ENCODE peak calls at places on chromosomes 13 and 19, in ten cellular contexts. K is activated CD8-positive, alpha-beta T cell treated with anti-CD3 and anti-CD28 coated beads for 36 hours; V is dorsolateral prefrontal cortex; P is suprapubic skin; Z is BJ; T is Peyer's patch; I is CD8-positive, alpha-beta T cell; L is activated B cell treated with CpG ODN at 0.5 μM for 24 hours; O is Calu3; N is colonic mucosa. S is an unnamed sample.

GRCh38 chr13:114173261-114173660 is 5.8 kb upstream of the CFAP97D2 start:
- DNase-seq in K (no peak), V (no peak), P (no peak), Z (no peak), T (no peak), I (no peak), L (no peak), O (no peak), N (no peak), S (no peak)

GRCh38 chr19:46898731-46899130 is 37.9 kb downstream of the ARHGAP35 start:
- DNase-seq in K (no peak), V (no peak), P (no peak), Z (no peak), T (no peak), I (no peak), L (no peak), O (no peak), N (no peak), S (no peak)

GRCh38 chr13:44758595-44759221 is 182.6 kb upstream of the TSC22D1 start:
- DNase-seq in K (peak; percentile 31), V (no peak), P (no peak), Z (peak; percentile 47), T (no peak), I (no peak), L (no peak), O (peak; percentile 38), N (peak; percentile 59), S (no peak)

GRCh38 chr13:26474286-26474685 is 83.2 kb upstream of the WASF3 start:
- DNase-seq in K (no peak), V (no peak), P (no peak), Z (no peak), T (peak; percentile 19), I (no peak), L (no peak), O (no peak), N (no peak), S (no peak)

GRCh38 chr19:18340237-18340989 is at the start of gene PGPEP1:
- DNase-seq in K (peak; percentile 63), V (peak; percentile 62), P (peak; percentile 83), Z (no peak), T (peak; percentile 85), I (peak; percentile 37), L (peak; percentile 70), O (peak; percentile 77), N (peak; percentile 83), S (peak; percentile 56)

GRCh38 chr19:42563352-42564210 is 31.1 kb downstream of the CEACAM8 start:
- DNase-seq in K (peak; percentile 36), V (no peak), P (no peak), Z (no peak), T (no peak), I (no peak), L (no peak), O (peak; percentile 54), N (peak; percentile 40), S (no peak)

GRCh38 chr19:40512473-40513344 is 45.9 kb downstream of the SPTBN4 start:
- DNase-seq in K (no peak), V (no peak), P (no peak), Z (no peak), T (no peak), I (no peak), L (no peak), O (no peak), N (no peak), S (peak; percentile 35)

GRCh38 chr19:8404391-8405151 is 8.5 kb upstream of the MARCHF2 start:
- DNase-seq in K (no peak), V (no peak), P (no peak), Z (no peak), T (no peak), I (no peak), L (no peak), O (no peak), N (no peak), S (no peak)

GRCh38 chr13:59356607-59357006 is 807.1 kb downstream of the DIAPH3 start:
- DNase-seq in K (no peak), V (no peak), P (no peak), Z (no peak), T (no peak), I (no peak), L (no peak), O (no peak), N (no peak), S (no peak)

GRCh38 chr13:109836629-109837607 is 50.5 kb upstream of the IRS2 start:
- DNase-seq in K (no peak), V (no peak), P (no peak), Z (no peak), T (peak; percentile 69), I (no peak), L (no peak), O (peak; percentile 12), N (peak; percentile 69), S (no peak)

GRCh38 chr13:73401769-73402168 is 343.0 kb downstream of the KLF5 start:
- DNase-seq in K (no peak), V (no peak), P (no peak), Z (no peak), T (no peak), I (no peak), L (no peak), O (no peak), N (no peak), S (no peak)

GRCh38 chr19:11356676-11357550 is 1.7 kb downstream of the PLPPR2 start:
- DNase-seq in K (no peak), V (no peak), P (no peak), Z (no peak), T (no peak), I (no peak), L (no peak), O (no peak), N (no peak), S (no peak)

GRCh38 chr13:18953139-18953930 is 228.3 kb downstream of the TUBA3C start:
- DNase-seq in K (no peak), V (no peak), P (no peak), Z (no peak), T (no peak), I (no peak), L (no peak), O (no peak), N (no peak), S (no peak)

GRCh38 chr19:34722353-34722752 is 11.7 kb upstream of the ZNF181 start:
- DNase-seq in K (no peak), V (no peak), P (no peak), Z (no peak), T (no peak), I (no peak), L (no peak), O (no peak), N (no peak), S (no peak)

GRCh38 chr19:3543150-3544053 is 4.4 kb downstream of the TEKTIP1 start:
- DNase-seq in K (no peak), V (peak; percentile 77), P (peak; percentile 78), Z (no peak), T (no peak), I (no peak), L (no peak), O (no peak), N (no peak), S (no peak)

GRCh38 chr19:1609680-1610474 is 4.6 kb upstream of the UQCR11 start:
- DNase-seq in K (no peak), V (no peak), P (no peak), Z (no peak), T (no peak), I (no peak), L (no peak), O (no peak), N (no peak), S (no peak)

GRCh38 chr13:41284512-41285288 is 21.3 kb upstream of the MTRF1 start:
- DNase-seq in K (no peak), V (no peak), P (no peak), Z (peak; percentile 92), T (no peak), I (no peak), L (no peak), O (peak; percentile 63), N (no peak), S (no peak)

GRCh38 chr13:30892966-30893365 is 13.1 kb upstream of the MEDAG start:
- DNase-seq in K (peak; percentile 45), V (no peak), P (peak; percentile 89), Z (no peak), T (no peak), I (no peak), L (no peak), O (peak; percentile 51), N (no peak), S (peak; percentile 21)
- TF ChIP-seq CTCF in K (peak; percentile 39), V (no peak), P (peak; percentile 26), Z (peak; percentile 70), T (no peak), I (no peak), L (no peak), O (peak; percentile 21), N (no peak), S (peak; percentile 59)

GRCh38 chr19:16660763-16661479 is at the start of gene TMEM38A:
- DNase-seq in K (peak; percentile 27), V (no peak), P (peak; percentile 79), Z (no peak), T (peak; percentile 71), I (peak; percentile 36), L (peak; percentile 66), O (peak; percentile 60), N (peak; percentile 58), S (peak; percentile 34)

GRCh38 chr19:16659464-16659831 is 496 bp downstream of the SMIM7 start:
- DNase-seq in K (no peak), V (no peak), P (no peak), Z (no peak), T (no peak), I (no peak), L (no peak), O (no peak), N (no peak), S (no peak)

GRCh38 chr19:16661480-16662034 is 618 bp downstream of the TMEM38A start:
- DNase-seq in K (peak; percentile 34), V (no peak), P (peak; percentile 80), Z (no peak), T (peak; percentile 56), I (no peak), L (peak; percentile 27), O (peak; percentile 6), N (peak; percentile 41), S (peak; percentile 17)

GRCh38 chr19:16657384-16657783 is 2.6 kb downstream of the SMIM7 start:
- DNase-seq in K (no peak), V (no peak), P (no peak), Z (no peak), T (no peak), I (no peak), L (no peak), O (no peak), N (no peak), S (no peak)

GRCh38 chr19:16659832-16660708 is at the start of gene SMIM7:
- DNase-seq in K (peak; percentile 98), V (peak; percentile 98), P (peak; percentile 99), Z (peak; percentile 90), T (peak; percentile 98), I (peak; percentile 99), L (peak; percentile 96), O (peak; percentile 96), N (peak; percentile 98), S (peak; percentile 97)
- TF ChIP-seq CTCF in K (no peak), V (peak; percentile 60), P (no peak), Z (peak; percentile 29), T (no peak), I (no peak), L (no peak), O (no peak), N (no peak), S (no peak)

GRCh38 chr19:44954649-44955499 is at the start of gene CLPTM1:
- DNase-seq in K (peak; percentile 97), V (peak; percentile 94), P (peak; percentile 98), Z (peak; percentile 73), T (peak; percentile 97), I (peak; percentile 98), L (peak; percentile 85), O (peak; percentile 98), N (peak; percentile 97), S (peak; percentile 92)
- TF ChIP-seq CTCF in K (no peak), V (no peak), P (no peak), Z (no peak), T (no peak), I (no peak), L (no peak), O (no peak), N (no peak), S (no peak)

GRCh38 chr13:97223711-97224461 is 1.8 kb downstream of the MBNL2 start:
- DNase-seq in K (peak; percentile 35), V (no peak), P (no peak), Z (peak; percentile 71), T (peak; percentile 65), I (no peak), L (peak; percentile 19), O (no peak), N (peak; percentile 71), S (no peak)
- TF ChIP-seq CTCF in K (no peak), V (peak; percentile 22), P (no peak), Z (no peak), T (no peak), I (no peak), L (no peak), O (no peak), N (no peak), S (no peak)

S was measured in progenitor cell of endocrine pancreas.